ENCODE peak calls at places on chromosomes 6 and 20, in nine cellular contexts. G, N, F, O, H, E, U, P and V are unnamed samples.

GRCh38 chr6:113649276-113649675 is 207.9 kb upstream of the MARCKS start:
- DNase-seq in G (peak; percentile 79), N (peak; percentile 28), F (peak; percentile 51), O (no peak), H (peak; percentile 93), E (no peak), U (no peak), P (no peak), V (no peak)

GRCh38 chr6:116210750-116211425 is 43.0 kb downstream of the TSPYL4 start:
- DNase-seq in G (peak; percentile 35), N (no peak), F (no peak), O (peak; percentile 78), H (peak; percentile 91), E (peak; percentile 58), U (peak; percentile 70), P (no peak), V (no peak)

GRCh38 chr20:20440473-20440872 is 72.6 kb downstream of the INSM1 start:
- DNase-seq in G (no peak), N (no peak), F (no peak), O (no peak), H (no peak), E (no peak), U (no peak), P (no peak), V (no peak)

GRCh38 chr6:170139531-170139930 is 151.3 kb downstream of the DLL1 start:
- DNase-seq in G (no peak), N (no peak), F (no peak), O (peak; percentile 41), H (no peak), E (no peak), U (no peak), P (no peak), V (no peak)

GRCh38 chr6:149938571-149939462 is 3.0 kb upstream of the ULBP2 start:
- DNase-seq in G (no peak), N (no peak), F (peak; percentile 17), O (no peak), H (no peak), E (no peak), U (no peak), P (no peak), V (peak; percentile 69)

GRCh38 chr6:126170875-126171489 is 168.9 kb upstream of the CENPW start:
- DNase-seq in G (no peak), N (peak; percentile 72), F (peak; percentile 49), O (no peak), H (peak; percentile 14), E (no peak), U (no peak), P (no peak), V (no peak)

GRCh38 chr20:17611540-17612286 is 41.8 kb downstream of the DSTN start:
- DNase-seq in G (no peak), N (no peak), F (peak; percentile 21), O (no peak), H (peak; percentile 70), E (no peak), U (peak; percentile 48), P (no peak), V (no peak)

GRCh38 chr6:130018830-130019795 is 732 bp downstream of the L3MBTL3 start:
- DNase-seq in G (peak; percentile 24), N (peak; percentile 62), F (peak; percentile 49), O (peak; percentile 53), H (peak; percentile 42), E (no peak), U (peak; percentile 20), P (peak; percentile 16), V (peak; percentile 41)

GRCh38 chr20:10721112-10721896 is 47.5 kb upstream of the JAG1 start:
- DNase-seq in G (no peak), N (no peak), F (no peak), O (no peak), H (no peak), E (no peak), U (no peak), P (no peak), V (no peak)

GRCh38 chr20:57810511-57811372 is 100.9 kb upstream of the PMEPA1 start:
- DNase-seq in G (no peak), N (no peak), F (no peak), O (no peak), H (peak; percentile 73), E (no peak), U (peak; percentile 91), P (no peak), V (no peak)

GRCh38 chr20:46959081-46959692 is 64.5 kb downstream of the EYA2 start:
- DNase-seq in G (no peak), N (no peak), F (peak; percentile 64), O (no peak), H (peak; percentile 95), E (peak; percentile 92), U (peak; percentile 50), P (no peak), V (no peak)

GRCh38 chr6:6851059-6851658 is 256.6 kb upstream of the RREB1 start:
- DNase-seq in G (peak; percentile 31), N (no peak), F (peak; percentile 82), O (peak; percentile 81), H (peak; percentile 76), E (peak; percentile 26), U (peak; percentile 39), P (no peak), V (no peak)

GRCh38 chr20:60206259-60206658 is 248.0 kb downstream of the CDH26 start:
- DNase-seq in G (no peak), N (peak; percentile 68), F (peak; percentile 32), O (no peak), H (peak; percentile 40), E (no peak), U (no peak), P (peak; percentile 20), V (no peak)

GRCh38 chr20:43392561-43392960 is 65.1 kb upstream of the SRSF6 start:
- DNase-seq in G (no peak), N (no peak), F (no peak), O (no peak), H (no peak), E (no peak), U (no peak), P (no peak), V (no peak)

GRCh38 chr20:43388267-43389081 is 69.2 kb upstream of the SRSF6 start:
- DNase-seq in G (no peak), N (peak; percentile 16), F (peak; percentile 27), O (no peak), H (no peak), E (peak; percentile 14), U (no peak), P (no peak), V (no peak)

GRCh38 chr20:43389231-43389630 is 68.5 kb upstream of the SRSF6 start:
- DNase-seq in G (no peak), N (no peak), F (peak; percentile 27), O (no peak), H (no peak), E (no peak), U (no peak), P (no peak), V (no peak)

GRCh38 chr20:43387737-43388136 is 70.0 kb upstream of the SRSF6 start:
- DNase-seq in G (no peak), N (no peak), F (no peak), O (no peak), H (no peak), E (no peak), U (no peak), P (no peak), V (no peak)

GRCh38 chr20:43389839-43390626 is 67.7 kb upstream of the SRSF6 start:
- DNase-seq in G (no peak), N (peak; percentile 27), F (no peak), O (no peak), H (no peak), E (no peak), U (no peak), P (peak; percentile 36), V (no peak)
- TF ChIP-seq CTCF in G (no peak), N (peak; percentile 65), F (peak; percentile 34), O (no peak), H (no peak), E (peak; percentile 50), U (peak; percentile 49), P (peak; percentile 60), V (no peak)

DNA sequence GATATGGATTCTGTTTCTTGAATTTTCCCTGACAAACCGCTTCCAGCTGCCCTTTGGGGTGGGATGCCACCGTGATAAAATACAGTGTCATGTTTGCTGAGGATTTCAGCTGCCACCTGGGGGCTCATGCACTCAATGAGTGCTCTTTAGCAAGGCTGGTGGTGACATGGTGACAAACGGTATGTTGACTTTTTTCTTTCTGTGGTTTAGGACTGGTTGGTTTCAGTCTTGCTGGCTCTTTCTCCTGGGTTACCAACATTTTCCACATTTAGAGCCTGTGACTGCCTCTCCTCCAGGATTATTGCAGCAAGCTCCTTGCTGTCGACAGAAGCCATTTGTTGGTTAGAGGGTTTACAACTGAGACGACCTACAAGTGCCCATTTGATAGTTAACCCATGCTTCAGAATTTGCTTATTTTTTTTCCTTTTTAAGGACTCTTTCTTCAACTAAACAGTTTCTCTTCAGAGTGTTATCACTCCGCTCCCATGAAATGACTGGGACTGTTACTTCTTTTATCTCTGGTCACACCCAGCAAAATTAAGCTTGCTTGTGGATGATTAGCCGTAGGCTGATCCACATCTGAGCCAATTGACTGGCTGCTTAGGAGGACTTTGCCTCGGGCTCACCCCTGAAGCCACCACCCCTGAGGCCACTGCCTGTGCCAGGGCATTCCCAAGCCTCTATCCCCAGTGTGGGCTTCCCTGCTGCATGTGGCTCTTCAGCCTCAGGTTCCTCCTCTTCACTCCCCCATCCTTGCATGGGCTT is 48.4 kb upstream of the CDYL start:
- DNase-seq in G (no peak), N (peak; percentile 56), F (peak; percentile 13), O (no peak), H (no peak), E (no peak), U (peak; percentile 25), P (no peak), V (no peak)
- TF ChIP-seq CTCF in G (no peak), N (no peak), F (no peak), O (no peak), H (no peak), E (no peak), U (no peak), P (no peak), V (no peak)

GRCh38 chr20:41018153-41018552 is 10.5 kb upstream of the TOP1 start:
- DNase-seq in G (no peak), N (no peak), F (no peak), O (no peak), H (peak; percentile 87), E (no peak), U (no peak), P (no peak), V (no peak)

GRCh38 chr20:41014557-41015088 is 14.0 kb upstream of the TOP1 start:
- DNase-seq in G (no peak), N (no peak), F (no peak), O (no peak), H (no peak), E (no peak), U (no peak), P (no peak), V (no peak)

GRCh38 chr20:41011551-41012067 is 17.0 kb upstream of the TOP1 start:
- DNase-seq in G (no peak), N (peak; percentile 62), F (no peak), O (no peak), H (no peak), E (no peak), U (peak; percentile 33), P (no peak), V (peak; percentile 40)

GRCh38 chr20:41017448-41018042 is 11.1 kb upstream of the TOP1 start:
- DNase-seq in G (no peak), N (no peak), F (no peak), O (no peak), H (peak; percentile 79), E (no peak), U (peak; percentile 50), P (no peak), V (no peak)
- TF ChIP-seq CTCF in G (no peak), N (no peak), F (no peak), O (no peak), H (no peak), E (no peak), U (peak; percentile 14), P (no peak), V (no peak)

GRCh38 chr6:163310096-163310972 is 104.2 kb upstream of the QKI start:
- DNase-seq in G (no peak), N (no peak), F (no peak), O (no peak), H (no peak), E (no peak), U (no peak), P (no peak), V (no peak)
- TF ChIP-seq CTCF in G (no peak), N (no peak), F (no peak), O (no peak), H (no peak), E (no peak), U (no peak), P (no peak), V (no peak)